ENCODE peak calls at places on chromosomes 12 and 14, in four cellular contexts. Q, H, V and X are unnamed samples.

GRCh38 chr12:54988402-54989054 is 4.0 kb upstream of the TESPA1 start:
- DNase-seq in H (peak; percentile 70), Q (peak; percentile 92), V (peak; percentile 20), X (peak; percentile 19)

GRCh38 chr12:84842406-84843013 is 70.1 kb downstream of the SLC6A15 start:
- DNase-seq in H (no peak), V (peak; percentile 59), Q (no peak), X (peak; percentile 37)

GRCh38 chr14:25086081-25086480 is 36.1 kb upstream of the STXBP6 start:
- DNase-seq in H (no peak), V (no peak), Q (no peak), X (no peak)

GRCh38 chr12:108080363-108080762 is 48.7 kb upstream of the WSCD2 start:
- DNase-seq in Q (no peak), H (no peak), V (no peak), X (no peak)

GRCh38 chr12:32134144-32134888 is 27.7 kb downstream of the BICD1 start:
- DNase-seq in V (no peak), H (no peak), Q (no peak), X (peak; percentile 19)

GRCh38 chr12:68451261-68452091 is 119.3 kb upstream of the MDM1 start:
- DNase-seq in V (no peak), H (no peak), Q (peak; percentile 15), X (no peak)

GRCh38 chr14:69610859-69611263 is 535 bp upstream of the SUSD6 start:
- DNase-seq in H (no peak), V (peak; percentile 12), Q (no peak), X (no peak)

GRCh38 chr12:88993655-88994054 is 358.6 kb downstream of the DUSP6 start:
- DNase-seq in H (no peak), Q (no peak), V (peak; percentile 88), X (peak; percentile 7)

GRCh38 chr14:78153069-78153351 is 17.2 kb upstream of the NRXN3 start:
- DNase-seq in Q (no peak), V (peak; percentile 3), H (no peak), X (peak; percentile 13)

GRCh38 chr14:99612065-99612736 is 8.2 kb upstream of the CCDC85C start:
- DNase-seq in V (no peak), H (no peak), Q (no peak), X (no peak)

GRCh38 chr12:123445388-123446344 is 9.2 kb upstream of the RILPL2 start:
- DNase-seq in Q (peak; percentile 35), H (no peak), V (peak; percentile 52), X (no peak)

GRCh38 chr14:65446159-65446558 is 33.6 kb downstream of the FUT8 start:
- DNase-seq in V (no peak), Q (no peak), H (no peak), X (no peak)

GRCh38 chr12:120220838-120221575 is 20.1 kb upstream of the RPLP0 start:
- DNase-seq in Q (no peak), V (no peak), H (no peak), X (no peak)

GRCh38 chr12:95611676-95612309 is 60.5 kb upstream of the USP44 start:
- DNase-seq in Q (no peak), H (no peak), V (peak; percentile 72), X (peak; percentile 29)

GRCh38 chr12:89307665-89308253 is 44.5 kb downstream of the DUSP6 start:
- DNase-seq in V (no peak), Q (no peak), H (no peak), X (no peak)

GRCh38 chr14:56801920-56802319 is 8.4 kb downstream of the OTX2 start:
- DNase-seq in H (no peak), V (no peak), Q (no peak), X (no peak)

GRCh38 chr12:56119361-56119796 is 1.3 kb downstream of the ZC3H10 start:
- DNase-seq in V (peak; percentile 90), Q (peak; percentile 55), H (no peak), X (peak; percentile 83)

GRCh38 chr12:101670007-101670671 is 27.3 kb upstream of the CHPT1 start:
- DNase-seq in H (no peak), V (peak; percentile 61), Q (no peak), X (peak; percentile 45)